ENCODE peak calls at places on chromosome 13, in seven cellular contexts. One of them, this sample, is unnamed. For H3K36me3, the result is how much of the 10 kb centered on the place peaks cover.

GRCh38 chr13:34349091-34349722 is 531.3 kb downstream of the RFC3 start:
- DNase-seq in body of pancreas: peak
- DNase-seq in testis: peak
- DNase-seq in Caco-2: no peak
- DNase-seq in psoas muscle: peak
- DNase-seq in fibroblast of lung: peak
- DNase-seq in mesendoderm: no peak
- DNase-seq in this sample: no peak

GRCh38 chr13:27775943-27776342 is 16.3 kb upstream of the GSX1 start:
- DNase-seq in body of pancreas: no peak
- DNase-seq in testis: no peak
- DNase-seq in Caco-2: no peak
- DNase-seq in psoas muscle: no peak
- DNase-seq in fibroblast of lung: no peak
- DNase-seq in mesendoderm: no peak
- DNase-seq in this sample: peak

GRCh38 chr13:62687727-62688126 is 1272.1 kb upstream of the PCDH20 start:
- DNase-seq in body of pancreas: no peak
- DNase-seq in testis: no peak
- DNase-seq in Caco-2: no peak
- DNase-seq in psoas muscle: no peak
- DNase-seq in fibroblast of lung: no peak
- DNase-seq in mesendoderm: peak
- DNase-seq in this sample: peak

GRCh38 chr13:49908637-49909036 is 27.5 kb downstream of the SPRYD7 start:
- DNase-seq in body of pancreas: no peak
- DNase-seq in testis: no peak
- DNase-seq in Caco-2: no peak
- DNase-seq in psoas muscle: no peak
- DNase-seq in fibroblast of lung: no peak
- DNase-seq in mesendoderm: peak
- DNase-seq in this sample: peak

GRCh38 chr13:77868717-77869116 is 49.9 kb downstream of the EDNRB start:
- DNase-seq in body of pancreas: no peak
- DNase-seq in testis: no peak
- DNase-seq in Caco-2: no peak
- DNase-seq in psoas muscle: no peak
- DNase-seq in fibroblast of lung: no peak
- DNase-seq in mesendoderm: no peak
- DNase-seq in this sample: no peak

GRCh38 chr13:48749699-48750473 is 96.2 kb downstream of the CYSLTR2 start:
- DNase-seq in body of pancreas: peak
- DNase-seq in testis: peak
- DNase-seq in Caco-2: peak
- DNase-seq in psoas muscle: peak
- DNase-seq in fibroblast of lung: peak
- DNase-seq in mesendoderm: peak
- DNase-seq in this sample: peak

GRCh38 chr13:97160421-97160820 is 61.7 kb upstream of the MBNL2 start:
- DNase-seq in body of pancreas: no peak
- DNase-seq in testis: no peak
- DNase-seq in Caco-2: no peak
- DNase-seq in psoas muscle: no peak
- DNase-seq in fibroblast of lung: no peak
- DNase-seq in mesendoderm: no peak
- DNase-seq in this sample: no peak

GRCh38 chr13:109425821-109426689 is 360.3 kb downstream of the IRS2 start:
- DNase-seq in body of pancreas: no peak
- DNase-seq in testis: no peak
- DNase-seq in Caco-2: no peak
- DNase-seq in psoas muscle: no peak
- DNase-seq in fibroblast of lung: no peak
- DNase-seq in mesendoderm: no peak
- DNase-seq in this sample: no peak

GRCh38 chr13:70613295-70613694 is 505.0 kb upstream of the KLHL1 start:
- DNase-seq in body of pancreas: no peak
- DNase-seq in testis: no peak
- DNase-seq in Caco-2: no peak
- DNase-seq in psoas muscle: no peak
- DNase-seq in fibroblast of lung: peak
- DNase-seq in mesendoderm: no peak
- DNase-seq in this sample: no peak

GRCh38 chr13:39597828-39598227 is 5.2 kb downstream of the LHFPL6 start:
- DNase-seq in body of pancreas: no peak
- DNase-seq in testis: no peak
- DNase-seq in Caco-2: no peak
- DNase-seq in psoas muscle: no peak
- DNase-seq in fibroblast of lung: peak
- DNase-seq in mesendoderm: no peak
- DNase-seq in this sample: no peak

GRCh38 chr13:34942732-34943674 is 933 bp downstream of the NBEA start:
- DNase-seq in body of pancreas: peak
- DNase-seq in testis: peak
- DNase-seq in Caco-2: no peak
- DNase-seq in psoas muscle: peak
- DNase-seq in fibroblast of lung: no peak
- DNase-seq in mesendoderm: peak
- DNase-seq in this sample: peak

GRCh38 chr13:94858856-94859811 is 146.8 kb upstream of the SOX21 start:
- DNase-seq in body of pancreas: peak
- DNase-seq in testis: peak
- DNase-seq in Caco-2: no peak
- DNase-seq in psoas muscle: peak
- DNase-seq in fibroblast of lung: peak
- DNase-seq in mesendoderm: peak
- DNase-seq in this sample: peak

GRCh38 chr13:76009491-76009890 is 373.4 kb downstream of the LMO7 start:
- DNase-seq in body of pancreas: no peak
- DNase-seq in testis: no peak
- DNase-seq in Caco-2: peak
- DNase-seq in psoas muscle: no peak
- DNase-seq in fibroblast of lung: peak
- DNase-seq in mesendoderm: no peak
- DNase-seq in this sample: no peak

GRCh38 chr13:79780240-79780639 is 299.3 kb downstream of the NDFIP2 start:
- DNase-seq in body of pancreas: no peak
- DNase-seq in testis: no peak
- DNase-seq in Caco-2: no peak
- DNase-seq in psoas muscle: no peak
- DNase-seq in fibroblast of lung: peak
- DNase-seq in mesendoderm: no peak
- DNase-seq in this sample: peak

GRCh38 chr13:43360196-43360595 is 336.8 kb downstream of the DNAJC15 start:
- DNase-seq in body of pancreas: no peak
- DNase-seq in testis: no peak
- DNase-seq in Caco-2: no peak
- DNase-seq in psoas muscle: no peak
- DNase-seq in fibroblast of lung: no peak
- DNase-seq in mesendoderm: no peak
- DNase-seq in this sample: no peak

GRCh38 chr13:85798999-85799646 is at the start of gene SLITRK6:
- DNase-seq in body of pancreas: no peak
- DNase-seq in testis: no peak
- DNase-seq in Caco-2: no peak
- DNase-seq in psoas muscle: no peak
- DNase-seq in fibroblast of lung: peak
- DNase-seq in mesendoderm: peak
- DNase-seq in this sample: peak

GRCh38 chr13:99398071-99398470 is 90.9 kb upstream of the GPR183 start:
- DNase-seq in body of pancreas: no peak
- DNase-seq in testis: no peak
- DNase-seq in Caco-2: no peak
- DNase-seq in psoas muscle: no peak
- DNase-seq in fibroblast of lung: no peak
- DNase-seq in mesendoderm: no peak
- DNase-seq in this sample: no peak

GRCh38 chr13:67469623-67470022 is 239.5 kb upstream of the PCDH9 start:
- DNase-seq in body of pancreas: no peak
- DNase-seq in testis: no peak
- DNase-seq in Caco-2: no peak
- DNase-seq in psoas muscle: no peak
- DNase-seq in fibroblast of lung: no peak
- DNase-seq in mesendoderm: no peak
- DNase-seq in this sample: no peak

GRCh38 chr13:31209172-31209818 is 9.5 kb downstream of the B3GLCT start:
- DNase-seq in body of pancreas: peak
- DNase-seq in testis: peak
- DNase-seq in Caco-2: no peak
- DNase-seq in psoas muscle: peak
- DNase-seq in fibroblast of lung: peak
- DNase-seq in mesendoderm: peak
- DNase-seq in this sample: peak

DNA sequence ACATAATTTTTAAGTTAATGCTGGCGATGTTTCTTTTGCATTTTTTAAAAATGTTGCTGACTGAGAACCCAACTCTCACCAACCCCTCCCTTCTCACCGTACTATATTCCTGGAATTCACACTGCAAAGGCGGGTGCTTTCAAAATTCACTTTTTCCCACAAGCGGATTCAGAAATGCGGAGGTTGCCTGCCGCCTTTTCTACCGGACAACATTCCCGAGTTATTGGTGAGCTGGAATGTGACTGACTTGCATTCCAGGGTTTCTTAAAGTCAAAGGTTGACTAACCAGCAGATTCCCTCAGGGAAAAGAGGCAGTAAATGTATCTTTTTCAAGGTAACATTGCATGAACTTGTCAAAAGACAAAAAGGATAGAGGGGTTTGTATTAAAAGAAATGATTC is 113.3 kb downstream of the RAB20 start:
- DNase-seq in body of pancreas: no peak
- DNase-seq in testis: no peak
- DNase-seq in Caco-2: peak
- DNase-seq in psoas muscle: no peak
- DNase-seq in fibroblast of lung: peak
- DNase-seq in mesendoderm: peak
- DNase-seq in this sample: no peak
- H3K36me3 ChIP-seq in body of pancreas: under half
- H3K36me3 ChIP-seq in testis: under half
- H3K36me3 ChIP-seq in Caco-2: under half
- H3K36me3 ChIP-seq in psoas muscle: under half
- H3K36me3 ChIP-seq in fibroblast of lung: under half
- H3K36me3 ChIP-seq in mesendoderm: under half
- H3K36me3 ChIP-seq in this sample: under half

GRCh38 chr13:114015608-114016295 is 41.9 kb upstream of the C13orf46 start:
- DNase-seq in body of pancreas: no peak
- DNase-seq in testis: no peak
- DNase-seq in Caco-2: no peak
- DNase-seq in psoas muscle: peak
- DNase-seq in fibroblast of lung: peak
- DNase-seq in mesendoderm: no peak
- DNase-seq in this sample: no peak
- H3K36me3 ChIP-seq in body of pancreas: under half
- H3K36me3 ChIP-seq in testis: under half
- H3K36me3 ChIP-seq in Caco-2: under half
- H3K36me3 ChIP-seq in psoas muscle: under half
- H3K36me3 ChIP-seq in fibroblast of lung: under half
- H3K36me3 ChIP-seq in mesendoderm: under half
- H3K36me3 ChIP-seq in this sample: under half

GRCh38 chr13:50955807-50956206 is 46.2 kb downstream of the RNASEH2B start:
- DNase-seq in body of pancreas: no peak
- DNase-seq in testis: no peak
- DNase-seq in Caco-2: no peak
- DNase-seq in psoas muscle: no peak
- DNase-seq in fibroblast of lung: no peak
- DNase-seq in mesendoderm: no peak
- DNase-seq in this sample: no peak

GRCh38 chr13:50955212-50955611 is 45.6 kb downstream of the RNASEH2B start:
- DNase-seq in body of pancreas: no peak
- DNase-seq in testis: peak
- DNase-seq in Caco-2: no peak
- DNase-seq in psoas muscle: no peak
- DNase-seq in fibroblast of lung: no peak
- DNase-seq in mesendoderm: no peak
- DNase-seq in this sample: no peak

GRCh38 chr13:50957620-50958019 is 48.0 kb downstream of the RNASEH2B start:
- DNase-seq in body of pancreas: no peak
- DNase-seq in testis: no peak
- DNase-seq in Caco-2: no peak
- DNase-seq in psoas muscle: no peak
- DNase-seq in fibroblast of lung: no peak
- DNase-seq in mesendoderm: no peak
- DNase-seq in this sample: no peak
- H3K36me3 ChIP-seq in body of pancreas: under half
- H3K36me3 ChIP-seq in testis: under half
- H3K36me3 ChIP-seq in Caco-2: under half
- H3K36me3 ChIP-seq in psoas muscle: under half
- H3K36me3 ChIP-seq in fibroblast of lung: under half
- H3K36me3 ChIP-seq in mesendoderm: under half
- H3K36me3 ChIP-seq in this sample: under half

GRCh38 chr13:110897024-110897423 is 17.8 kb downstream of the ANKRD10 start:
- DNase-seq in body of pancreas: no peak
- DNase-seq in testis: no peak
- DNase-seq in Caco-2: no peak
- DNase-seq in psoas muscle: no peak
- DNase-seq in fibroblast of lung: no peak
- DNase-seq in mesendoderm: no peak
- DNase-seq in this sample: no peak
- H3K36me3 ChIP-seq in body of pancreas: under half
- H3K36me3 ChIP-seq in testis: under half
- H3K36me3 ChIP-seq in Caco-2: under half
- H3K36me3 ChIP-seq in psoas muscle: under half
- H3K36me3 ChIP-seq in fibroblast of lung: under half
- H3K36me3 ChIP-seq in mesendoderm: under half
- H3K36me3 ChIP-seq in this sample: under half